ENCODE peak calls at places on chromosomes 16 and 17, in four cellular contexts. One of them, this sample, is unnamed.

GRCh38 chr17:82823004-82823403 is 16.8 kb downstream of the ZNF750 start:
- DNase-seq in SK-N-SH: peak; percentile 52
- DNase-seq in GM12878: no peak
- DNase-seq in K562: peak; percentile 30
- DNase-seq in this sample: no peak

GRCh38 chr16:73743665-73744496 is 552.7 kb upstream of the PSMD7 start:
- DNase-seq in SK-N-SH: peak; percentile 44
- DNase-seq in GM12878: no peak
- DNase-seq in K562: peak; percentile 25
- DNase-seq in this sample: no peak

GRCh38 chr17:2388020-2388704 is 12.7 kb downstream of the MNT start:
- DNase-seq in SK-N-SH: peak; percentile 6
- DNase-seq in GM12878: no peak
- DNase-seq in K562: no peak
- DNase-seq in this sample: no peak

GRCh38 chr16:11402051-11402744 is 56.9 kb downstream of the RMI2 start:
- DNase-seq in SK-N-SH: peak; percentile 44
- DNase-seq in GM12878: no peak
- DNase-seq in K562: peak; percentile 28
- DNase-seq in this sample: peak; percentile 18

GRCh38 chr17:2238432-2239169 is 65.0 kb downstream of the SMG6 start:
- DNase-seq in SK-N-SH: no peak
- DNase-seq in GM12878: peak; percentile 86
- DNase-seq in K562: no peak
- DNase-seq in this sample: peak; percentile 36

GRCh38 chr16:57411362-57411976 is 6.9 kb downstream of the CCL17 start:
- DNase-seq in SK-N-SH: no peak
- DNase-seq in GM12878: no peak
- DNase-seq in K562: no peak
- DNase-seq in this sample: no peak

GRCh38 chr16:12143776-12144175 is 167.2 kb downstream of the SNX29 start:
- DNase-seq in SK-N-SH: no peak
- DNase-seq in GM12878: no peak
- DNase-seq in K562: no peak
- DNase-seq in this sample: no peak

GRCh38 chr16:21128991-21129390 is 21.7 kb downstream of the DNAH3 start:
- DNase-seq in SK-N-SH: no peak
- DNase-seq in GM12878: no peak
- DNase-seq in K562: no peak
- DNase-seq in this sample: no peak

GRCh38 chr16:14301150-14302030 is 230.3 kb downstream of the MRTFB start:
- DNase-seq in SK-N-SH: peak; percentile 58
- DNase-seq in GM12878: no peak
- DNase-seq in K562: peak; percentile 44
- DNase-seq in this sample: no peak

GRCh38 chr17:13222931-13223330 is 205.1 kb upstream of the ELAC2 start:
- DNase-seq in SK-N-SH: no peak
- DNase-seq in GM12878: no peak
- DNase-seq in K562: no peak
- DNase-seq in this sample: no peak

GRCh38 chr16:67667817-67668494 is 1.3 kb downstream of the C16orf86 start:
- DNase-seq in SK-N-SH: peak; percentile 95
- DNase-seq in GM12878: peak; percentile 70
- DNase-seq in K562: peak; percentile 88
- DNase-seq in this sample: peak; percentile 94

GRCh38 chr17:19306160-19307111 is 56.1 kb downstream of the B9D1 start:
- DNase-seq in SK-N-SH: no peak
- DNase-seq in GM12878: peak; percentile 94
- DNase-seq in K562: no peak
- DNase-seq in this sample: no peak

GRCh38 chr17:76531501-76532038 is 5.9 kb downstream of the CYGB start:
- DNase-seq in SK-N-SH: peak; percentile 23
- DNase-seq in GM12878: no peak
- DNase-seq in K562: no peak
- DNase-seq in this sample: no peak

GRCh38 chr16:89986600-89986999 is 32.7 kb downstream of the DBNDD1 start:
- DNase-seq in SK-N-SH: no peak
- DNase-seq in GM12878: no peak
- DNase-seq in K562: no peak
- DNase-seq in this sample: no peak

GRCh38 chr17:74924250-74924948 is at the start of gene OTOP2:
- DNase-seq in SK-N-SH: peak; percentile 67
- DNase-seq in GM12878: no peak
- DNase-seq in K562: no peak
- DNase-seq in this sample: no peak

GRCh38 chr17:11712445-11712844 is 114.2 kb downstream of the DNAH9 start:
- DNase-seq in SK-N-SH: no peak
- DNase-seq in GM12878: no peak
- DNase-seq in K562: no peak
- DNase-seq in this sample: no peak

DNA sequence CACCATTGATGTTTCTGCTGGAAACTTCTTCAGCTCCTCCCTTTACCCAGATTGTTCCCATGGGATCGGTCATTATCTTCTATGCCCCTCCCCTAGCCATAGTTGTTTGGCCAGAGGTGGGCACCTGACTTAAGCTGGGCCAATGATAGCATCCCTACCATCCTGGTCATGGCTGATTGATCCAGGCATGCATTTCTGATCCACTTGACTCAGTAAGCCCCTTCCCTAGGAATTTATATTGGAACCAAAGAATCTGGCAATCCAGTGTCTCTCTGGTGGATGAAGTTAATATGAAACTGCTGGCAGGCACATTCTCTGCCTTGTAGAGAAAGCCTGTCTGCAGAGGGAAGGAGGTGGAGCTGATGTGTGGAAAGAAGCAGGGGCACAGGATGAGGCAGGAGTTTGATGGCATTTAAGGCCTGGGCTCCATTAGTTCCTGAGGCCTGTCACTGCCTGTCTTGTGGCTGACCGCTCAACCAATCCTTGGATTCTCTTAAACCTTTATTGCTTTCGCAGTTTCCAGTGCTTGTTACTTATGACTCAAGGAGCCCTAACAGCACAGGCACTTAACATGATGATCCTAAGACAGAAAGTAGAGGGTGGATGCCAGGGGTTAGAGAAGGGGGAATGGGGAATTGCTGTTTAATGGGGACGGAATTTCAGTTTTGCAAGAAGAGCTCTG is 152.4 kb downstream of the ABCC12 start:
- DNase-seq in SK-N-SH: no peak
- DNase-seq in GM12878: no peak
- DNase-seq in K562: no peak
- DNase-seq in this sample: no peak
- TF ChIP-seq TAF1 in SK-N-SH: no peak
- TF ChIP-seq TAF1 in GM12878: no peak
- TF ChIP-seq TAF1 in K562: no peak
- TF ChIP-seq TAF1 in this sample: no peak

DNA sequence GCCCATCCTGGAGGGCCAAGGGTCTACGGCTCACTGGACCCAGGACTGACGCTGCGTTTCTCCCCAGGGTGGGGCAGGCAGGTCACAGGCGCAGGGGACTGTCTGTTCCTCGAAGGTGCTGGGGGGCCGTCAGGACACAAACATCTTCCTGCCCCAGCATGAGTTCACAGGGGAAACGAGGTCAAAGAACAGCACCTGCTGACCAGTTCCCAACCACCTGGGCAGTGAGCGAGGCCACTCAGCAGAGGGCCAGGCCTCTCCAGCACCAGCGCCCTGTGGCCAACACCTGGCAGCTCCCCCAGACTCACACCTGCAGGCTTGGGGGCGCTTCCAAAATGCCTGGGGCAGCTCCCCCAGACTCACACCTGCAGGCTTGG is 29.7 kb downstream of the TIMM22 start:
- DNase-seq in SK-N-SH: no peak
- DNase-seq in GM12878: no peak
- DNase-seq in K562: no peak
- DNase-seq in this sample: no peak
- TF ChIP-seq TAF1 in SK-N-SH: no peak
- TF ChIP-seq TAF1 in GM12878: no peak
- TF ChIP-seq TAF1 in K562: no peak
- TF ChIP-seq TAF1 in this sample: no peak

DNA sequence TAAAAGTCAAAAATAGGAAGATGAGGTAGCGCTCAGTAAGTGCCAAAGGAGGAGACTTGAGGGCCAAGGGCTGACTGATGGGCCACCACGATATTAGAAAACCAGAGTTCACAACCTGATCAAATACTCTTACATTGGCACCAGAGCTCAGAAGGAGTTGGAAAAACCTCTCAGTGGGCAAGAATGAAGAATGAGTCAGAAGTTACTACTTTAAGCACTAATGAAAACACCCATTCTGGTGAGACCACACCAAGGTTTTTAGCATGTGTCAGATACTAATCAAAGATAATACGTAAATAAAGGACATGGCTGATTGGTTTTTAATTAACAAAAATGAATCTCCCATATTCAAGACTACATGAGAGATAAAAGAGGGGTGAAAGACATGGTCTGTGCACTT is 163.9 kb downstream of the VPS53 start:
- DNase-seq in SK-N-SH: no peak
- DNase-seq in GM12878: no peak
- DNase-seq in K562: no peak
- DNase-seq in this sample: no peak
- TF ChIP-seq TAF1 in SK-N-SH: no peak
- TF ChIP-seq TAF1 in GM12878: no peak
- TF ChIP-seq TAF1 in K562: no peak
- TF ChIP-seq TAF1 in this sample: no peak

GRCh38 chr16:10015397-10015796 is 166.8 kb downstream of the GRIN2A start:
- DNase-seq in SK-N-SH: no peak
- DNase-seq in GM12878: no peak
- DNase-seq in K562: no peak
- DNase-seq in this sample: no peak

GRCh38 chr16:10013364-10013763 is 168.9 kb downstream of the GRIN2A start:
- DNase-seq in SK-N-SH: no peak
- DNase-seq in GM12878: no peak
- DNase-seq in K562: no peak
- DNase-seq in this sample: no peak

GRCh38 chr16:10022098-10022497 is 160.1 kb downstream of the GRIN2A start:
- DNase-seq in SK-N-SH: no peak
- DNase-seq in GM12878: no peak
- DNase-seq in K562: no peak
- DNase-seq in this sample: no peak

DNA sequence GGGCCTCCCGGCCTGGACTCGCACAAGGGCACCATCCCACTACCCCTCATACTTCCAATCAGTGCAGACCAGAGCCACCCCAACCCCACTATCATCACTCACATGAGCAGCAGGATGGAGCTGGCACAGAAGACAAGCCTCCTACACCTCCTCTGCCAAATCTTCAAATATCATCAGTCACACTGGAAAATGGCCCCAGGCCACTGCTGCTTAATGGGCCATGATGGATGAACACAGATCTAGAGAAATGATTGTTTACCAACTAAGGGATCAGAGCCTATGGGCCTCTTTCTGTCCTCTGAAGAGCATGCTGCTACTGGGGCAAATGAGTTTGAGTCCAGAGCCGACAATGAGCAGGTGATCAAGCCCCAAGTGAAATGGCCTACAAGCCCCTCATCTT is 165.5 kb downstream of the GRIN2A start:
- DNase-seq in SK-N-SH: no peak
- DNase-seq in GM12878: no peak
- DNase-seq in K562: no peak
- DNase-seq in this sample: no peak
- TF ChIP-seq TAF1 in SK-N-SH: no peak
- TF ChIP-seq TAF1 in GM12878: no peak
- TF ChIP-seq TAF1 in K562: no peak
- TF ChIP-seq TAF1 in this sample: no peak

DNA sequence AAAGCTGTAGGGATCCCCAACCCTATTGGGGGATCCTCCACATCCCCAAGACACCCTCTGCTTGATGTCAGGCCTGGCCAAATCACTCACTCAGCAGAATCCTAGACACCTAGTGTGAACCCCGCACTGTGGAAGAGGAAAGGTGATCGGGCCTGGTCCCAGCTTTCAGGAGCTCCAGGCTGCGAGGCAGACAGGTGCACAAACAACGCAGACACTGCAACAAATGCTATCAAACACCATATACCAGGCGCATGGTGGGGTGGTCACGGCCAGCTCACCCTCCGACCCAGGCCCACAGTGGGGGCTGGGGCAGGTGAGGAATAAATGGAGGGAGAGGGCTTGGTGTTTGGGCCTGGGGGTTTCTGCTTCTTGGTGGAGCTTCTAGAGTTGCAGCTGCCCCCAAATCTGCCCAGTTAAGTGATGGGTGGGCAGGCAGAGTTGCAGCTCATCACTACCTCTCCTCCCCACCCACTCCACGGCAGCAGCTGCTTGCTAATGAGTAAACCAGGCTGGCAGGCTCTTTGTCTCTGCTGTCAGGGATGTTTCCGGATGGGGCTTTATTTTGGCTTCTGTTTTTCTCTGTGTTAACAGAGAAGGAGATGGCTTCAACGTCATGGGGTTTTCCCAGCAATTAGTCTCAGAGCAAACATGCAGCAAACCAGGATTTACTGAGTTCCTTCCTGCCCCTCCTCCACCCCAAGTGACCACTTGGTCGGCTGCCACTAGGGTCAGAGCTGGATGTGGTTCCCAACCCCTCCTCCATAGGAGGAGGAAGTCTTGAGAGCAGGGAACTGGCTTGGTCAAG is 46.6 kb downstream of the PECAM1 start:
- DNase-seq in SK-N-SH: no peak
- DNase-seq in GM12878: no peak
- DNase-seq in K562: no peak
- DNase-seq in this sample: no peak
- TF ChIP-seq TAF1 in SK-N-SH: no peak
- TF ChIP-seq TAF1 in GM12878: no peak
- TF ChIP-seq TAF1 in K562: no peak
- TF ChIP-seq TAF1 in this sample: no peak

This sample was measured in GM12892.